ENCODE peak calls at places on chromosomes 13 and 19, in ten cellular contexts. S, C, K, B, Z, L, M, O, V and R are unnamed samples.

GRCh38 chr19:16326401-16327130 is 1.9 kb downstream of the KLF2 start:
- DNase-seq in S (no peak), C (peak), K (no peak), B (no peak), Z (no peak), L (no peak), M (no peak), O (no peak), V (no peak), R (no peak)

GRCh38 chr13:100625447-100625846 is 36.9 kb upstream of the GGACT start:
- DNase-seq in S (no peak), C (no peak), K (no peak), B (no peak), Z (no peak), L (no peak), M (no peak), O (no peak), V (no peak), R (no peak)

GRCh38 chr13:102236341-102236740 is 165.5 kb downstream of the FGF14 start:
- DNase-seq in S (no peak), C (no peak), K (no peak), B (no peak), Z (no peak), L (no peak), M (no peak), O (no peak), V (no peak), R (no peak)

GRCh38 chr13:50587122-50587521 is 256.4 kb downstream of the DLEU7 start:
- DNase-seq in S (no peak), C (no peak), K (no peak), B (no peak), Z (no peak), L (no peak), M (no peak), O (no peak), V (no peak), R (no peak)

GRCh38 chr13:98749501-98749900 is 3.0 kb downstream of the SLC15A1 start:
- DNase-seq in S (no peak), C (no peak), K (peak), B (no peak), Z (no peak), L (no peak), M (no peak), O (no peak), V (peak), R (no peak)

GRCh38 chr19:7408251-7408650 is 59.5 kb downstream of the ARHGEF18 start:
- DNase-seq in S (no peak), C (no peak), K (no peak), B (no peak), Z (no peak), L (no peak), M (no peak), O (no peak), V (no peak), R (no peak)

GRCh38 chr19:55687281-55688172 is 12.5 kb downstream of the EPN1 start:
- DNase-seq in S (no peak), C (no peak), K (no peak), B (peak), Z (peak), L (no peak), M (no peak), O (no peak), V (no peak), R (no peak)

GRCh38 chr13:71087006-71087405 is 780.0 kb downstream of the DACH1 start:
- DNase-seq in S (no peak), C (no peak), K (no peak), B (no peak), Z (no peak), L (no peak), M (no peak), O (no peak), V (no peak), R (no peak)

GRCh38 chr13:66886248-66886647 is 343.9 kb downstream of the PCDH9 start:
- DNase-seq in S (no peak), C (no peak), K (no peak), B (no peak), Z (no peak), L (no peak), M (no peak), O (no peak), V (no peak), R (no peak)

GRCh38 chr13:65638572-65639168 is 1591.5 kb downstream of the PCDH9 start:
- DNase-seq in S (no peak), C (no peak), K (peak), B (no peak), Z (no peak), L (no peak), M (no peak), O (no peak), V (peak), R (peak)

GRCh38 chr19:24033962-24034342 is 53.0 kb upstream of the ZNF254 start:
- DNase-seq in S (no peak), C (peak), K (peak), B (peak), Z (peak), L (no peak), M (peak), O (peak), V (peak), R (no peak)

GRCh38 chr19:51158474-51159129 is 16.5 kb downstream of the SIGLEC7 start:
- DNase-seq in S (peak), C (peak), K (no peak), B (peak), Z (no peak), L (peak), M (no peak), O (peak), V (no peak), R (no peak)

GRCh38 chr13:19910336-19911072 is 47.1 kb upstream of the ZMYM5 start:
- DNase-seq in S (no peak), C (no peak), K (peak), B (no peak), Z (peak), L (no peak), M (no peak), O (no peak), V (peak), R (no peak)

GRCh38 chr13:36752673-36753072 is 66.3 kb upstream of the RFXAP start:
- DNase-seq in S (no peak), C (no peak), K (no peak), B (no peak), Z (no peak), L (no peak), M (no peak), O (no peak), V (no peak), R (no peak)

GRCh38 chr13:25286308-25286968 is 850 bp downstream of the MTMR6 start:
- DNase-seq in S (no peak), C (no peak), K (no peak), B (no peak), Z (peak), L (peak), M (peak), O (no peak), V (peak), R (no peak)

GRCh38 chr19:12939292-12939606 is 840 bp downstream of the CALR start:
- DNase-seq in S (no peak), C (no peak), K (no peak), B (no peak), Z (no peak), L (no peak), M (no peak), O (no peak), V (peak), R (no peak)

GRCh38 chr13:107778094-107778493 is 437.2 kb downstream of the LIG4 start:
- DNase-seq in S (no peak), C (no peak), K (no peak), B (no peak), Z (no peak), L (no peak), M (no peak), O (no peak), V (no peak), R (no peak)